ENCODE peak calls at places on chromosomes 1 and 21, in seven cellular contexts. M is AG04449, J is lower leg skin, H is prostate gland, S is AG04450, R is HCT116, Q is endodermal cell. E is an unnamed sample.

GRCh38 chr21:37642493-37642892 is 273.8 kb downstream of the KCNJ6 start:
- DNase-seq in M (no peak), J (no peak), H (peak), S (no peak), R (peak), Q (peak), E (no peak)

GRCh38 chr21:45102391-45102932 is 28.1 kb downstream of the ADARB1 start:
- DNase-seq in M (no peak), J (no peak), H (peak), S (no peak), R (peak), Q (no peak), E (peak)

GRCh38 chr1:211092955-211093354 is 41.0 kb downstream of the KCNH1 start:
- DNase-seq in M (no peak), J (no peak), H (no peak), S (no peak), R (no peak), Q (no peak), E (no peak)

GRCh38 chr1:24540906-24541710 is 14.8 kb upstream of the NCMAP start:
- DNase-seq in M (peak), J (peak), H (peak), S (peak), R (no peak), Q (no peak), E (peak)

GRCh38 chr1:166695115-166695514 is 144.2 kb upstream of the POGK start:
- DNase-seq in M (no peak), J (no peak), H (no peak), S (no peak), R (no peak), Q (no peak), E (no peak)

GRCh38 chr1:61135286-61135685 is 52.9 kb downstream of the NFIA start:
- DNase-seq in M (no peak), J (no peak), H (no peak), S (no peak), R (no peak), Q (no peak), E (no peak)

GRCh38 chr1:32782086-32782485 is 35.1 kb downstream of the YARS1 start:
- DNase-seq in M (no peak), J (no peak), H (no peak), S (no peak), R (no peak), Q (peak), E (no peak)

GRCh38 chr1:162541619-162542141 is 19.8 kb upstream of the UAP1 start:
- DNase-seq in M (peak), J (no peak), H (no peak), S (peak), R (peak), Q (no peak), E (no peak)

GRCh38 chr1:202661136-202661845 is 49.0 kb downstream of the SYT2 start:
- DNase-seq in M (no peak), J (no peak), H (no peak), S (no peak), R (peak), Q (no peak), E (no peak)

GRCh38 chr1:31778763-31779488 is 14.8 kb upstream of the ADGRB2 start:
- DNase-seq in M (no peak), J (no peak), H (no peak), S (no peak), R (no peak), Q (no peak), E (no peak)

GRCh38 chr1:99648107-99648506 is 2.2 kb downstream of the PALMD start:
- DNase-seq in M (no peak), J (peak), H (peak), S (no peak), R (peak), Q (peak), E (peak)

GRCh38 chr1:116033322-116033721 is 57.0 kb downstream of the SLC22A15 start:
- DNase-seq in M (no peak), J (no peak), H (peak), S (no peak), R (no peak), Q (no peak), E (no peak)

DNA sequence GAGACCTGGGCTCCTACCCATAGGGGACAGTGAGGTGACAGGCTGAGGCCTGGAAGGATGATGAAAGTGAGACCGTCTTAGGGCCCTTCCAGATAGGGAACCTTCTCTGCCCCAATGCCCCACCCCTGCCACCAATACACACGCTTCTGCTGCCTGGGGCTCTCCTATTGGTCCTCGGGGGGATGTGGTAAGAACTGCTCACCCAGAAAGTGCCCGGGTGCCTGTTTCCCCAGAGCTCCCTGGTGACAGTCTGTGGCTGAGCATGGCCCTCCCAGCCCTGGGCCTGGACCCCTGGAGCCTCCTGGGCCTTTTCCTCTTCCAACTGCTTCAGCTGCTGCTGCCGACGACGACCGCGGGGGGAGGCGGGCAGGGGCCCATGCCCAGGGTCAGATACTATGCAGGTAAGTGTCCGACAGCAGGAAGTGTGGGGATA is 948 bp downstream of the SEMA4A start:
- DNase-seq in M (no peak), J (no peak), H (no peak), S (no peak), R (no peak), Q (no peak), E (no peak)
- H3K4me3 ChIP-seq in M (no peak), J (no peak), H (peak), S (no peak), R (no peak), Q (no peak), E (peak)

GRCh38 chr1:220013497-220013896 is 32.8 kb downstream of the EPRS1 start:
- DNase-seq in M (no peak), J (no peak), H (no peak), S (no peak), R (no peak), Q (no peak), E (no peak)

GRCh38 chr1:220011620-220012019 is 34.7 kb downstream of the EPRS1 start:
- DNase-seq in M (no peak), J (no peak), H (no peak), S (no peak), R (no peak), Q (no peak), E (no peak)

GRCh38 chr1:220007438-220007837 is 38.9 kb downstream of the EPRS1 start:
- DNase-seq in M (no peak), J (no peak), H (no peak), S (no peak), R (no peak), Q (no peak), E (no peak)

DNA sequence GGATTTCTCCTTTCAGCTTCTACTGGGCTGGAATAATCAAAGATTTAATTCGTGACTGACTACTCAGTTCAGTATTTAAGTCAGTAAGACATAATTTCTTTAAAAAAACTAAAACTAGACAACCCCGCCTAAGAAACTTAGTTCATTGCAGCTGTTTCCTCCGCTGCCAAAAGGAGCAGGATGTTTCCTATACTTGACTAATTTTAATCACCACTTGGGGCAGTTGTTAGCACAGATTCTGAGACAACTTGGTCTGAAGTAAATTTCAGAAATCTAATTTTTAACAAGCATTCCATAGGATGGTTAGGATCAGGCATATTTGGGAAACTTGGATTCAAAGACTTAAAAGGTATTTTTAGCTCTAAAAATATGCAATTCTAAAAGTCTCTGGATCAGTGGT is 34.0 kb downstream of the EPRS1 start:
- DNase-seq in M (no peak), J (no peak), H (no peak), S (no peak), R (no peak), Q (no peak), E (no peak)
- TF ChIP-seq CTCF in M (no peak), J (no peak), H (no peak), S (peak), R (peak), Q (peak), E (peak)

GRCh38 chr21:46500224-46500861 is 41.7 kb downstream of the DIP2A start:
- DNase-seq in M (no peak), J (no peak), H (no peak), S (no peak), R (no peak), Q (no peak), E (peak)
- H3K4me3 ChIP-seq in M (no peak), J (no peak), H (no peak), S (no peak), R (no peak), Q (no peak), E (no peak)

DNA sequence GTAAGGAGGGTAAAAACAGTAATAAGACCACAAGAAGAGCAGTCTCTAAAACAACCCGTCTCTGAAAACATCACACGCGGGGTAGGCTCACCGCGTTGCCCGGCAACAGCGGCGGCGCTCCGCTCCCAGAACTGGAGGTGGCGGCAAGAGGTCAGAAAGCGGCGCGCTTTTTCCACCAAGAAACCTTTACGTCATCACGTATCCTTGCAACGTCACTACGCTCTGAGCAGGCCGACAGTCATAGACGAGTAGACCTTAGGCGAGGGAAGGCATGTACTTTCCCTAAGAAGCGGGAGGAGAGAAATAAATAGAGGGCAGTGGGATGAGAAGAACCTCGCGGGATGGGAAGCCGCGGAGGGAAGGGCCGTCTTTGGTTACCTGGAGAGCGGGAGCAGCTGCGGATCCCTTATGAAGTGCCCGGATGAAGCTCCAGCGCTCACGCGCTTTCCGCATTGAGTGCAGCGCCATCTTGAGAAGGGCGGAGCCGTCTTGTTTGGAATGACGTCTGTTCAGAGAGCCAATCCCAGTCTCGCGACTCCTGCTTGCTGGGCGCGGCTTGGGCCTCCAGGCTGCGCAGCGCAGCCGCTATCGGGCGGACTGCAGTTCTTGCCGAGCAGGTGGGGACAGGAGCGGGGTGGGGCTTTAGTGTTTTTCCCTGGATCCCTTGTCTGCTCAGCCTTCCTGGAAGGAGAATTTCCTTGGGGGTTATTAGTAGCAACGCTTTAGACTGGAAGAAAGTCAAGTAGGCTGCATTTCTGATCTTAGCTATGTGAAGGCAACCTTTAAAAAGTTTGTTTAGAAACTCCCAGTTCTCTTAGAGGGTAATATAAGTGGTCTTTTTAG is at the start of gene WARS2:
- DNase-seq in M (peak), J (peak), H (peak), S (peak), R (peak), Q (peak), E (peak)
- TF ChIP-seq CTCF in M (peak), J (no peak), H (no peak), S (no peak), R (no peak), Q (no peak), E (peak)

DNA sequence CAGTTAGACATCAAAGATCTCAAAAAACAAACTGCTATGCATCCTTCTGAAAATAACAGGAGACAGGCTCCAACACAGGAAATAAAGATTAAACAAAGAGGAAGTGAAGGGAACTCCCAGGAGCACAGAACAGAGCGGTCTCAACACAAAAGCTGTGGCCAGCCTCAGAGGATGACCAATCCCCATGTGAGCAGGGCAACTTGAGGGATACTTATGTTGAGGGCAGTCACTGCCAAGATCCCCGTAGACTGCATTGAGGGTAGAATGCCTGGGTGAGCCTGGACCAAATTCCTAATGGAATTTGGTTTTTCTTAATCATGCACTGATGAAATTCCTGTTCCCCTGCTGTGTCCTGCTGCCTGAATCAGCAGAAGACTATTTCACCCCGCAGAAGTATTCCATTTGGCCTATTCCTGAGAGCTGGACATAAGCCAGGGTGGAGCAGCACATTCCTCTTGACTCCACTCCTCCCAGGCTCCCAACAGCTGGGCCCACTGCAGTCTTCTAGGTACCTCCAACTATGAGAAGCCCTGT is 49.0 kb downstream of the JAK1 start:
- DNase-seq in M (peak), J (peak), H (no peak), S (peak), R (peak), Q (peak), E (no peak)
- H3K4me3 ChIP-seq in M (peak), J (no peak), H (no peak), S (no peak), R (no peak), Q (no peak), E (no peak)

DNA sequence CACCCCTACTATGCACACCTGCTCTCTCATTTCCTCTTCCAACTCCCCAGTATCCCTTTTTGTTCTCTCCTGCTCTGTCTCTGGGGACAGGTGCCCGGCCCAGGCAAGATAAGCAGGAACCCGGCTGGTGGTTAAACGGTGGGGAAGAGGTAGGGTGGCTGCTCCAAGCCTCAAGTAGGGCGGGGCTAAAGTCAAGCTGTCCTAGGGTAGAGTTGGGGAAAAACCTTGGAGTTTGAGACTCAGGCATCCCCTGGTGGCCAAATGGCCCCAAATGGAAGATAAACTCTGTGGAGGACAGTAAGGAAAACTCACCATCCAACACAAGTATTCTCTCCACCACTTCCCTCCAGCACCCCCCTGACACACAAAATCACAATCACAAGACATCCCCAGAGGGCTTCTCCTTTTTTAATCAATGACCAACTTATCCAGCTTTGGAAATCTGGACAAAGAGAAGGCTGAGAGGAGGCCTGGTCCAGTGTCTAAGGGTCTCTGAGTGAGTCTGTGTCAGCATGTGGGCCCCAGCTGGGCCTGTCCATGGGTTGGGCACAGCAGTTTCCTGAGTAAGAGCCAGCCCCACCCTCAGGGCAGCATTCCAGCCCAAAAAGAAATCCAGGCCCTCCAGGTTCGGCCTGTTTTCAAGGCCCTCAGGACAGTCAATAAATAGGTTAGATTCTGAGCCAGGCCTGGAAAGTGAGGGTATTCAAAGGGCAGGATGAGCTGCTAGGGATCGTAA is 9.8 kb downstream of the POMGNT1 start:
- DNase-seq in M (no peak), J (no peak), H (peak), S (no peak), R (no peak), Q (peak), E (no peak)
- TF ChIP-seq CTCF in M (no peak), J (no peak), H (no peak), S (no peak), R (peak), Q (peak), E (no peak)

GRCh38 chr1:174399211-174399610 is 48.6 kb upstream of the GPR52 start:
- DNase-seq in M (no peak), J (no peak), H (no peak), S (no peak), R (no peak), Q (no peak), E (no peak)
- H3K4me3 ChIP-seq in M (no peak), J (no peak), H (no peak), S (no peak), R (no peak), Q (no peak), E (no peak)